ENCODE peak calls at places on chromosome 6, in six cellular contexts. Q is HepG2, J is fibroblast of lung, V is H9, A is astrocyte, X is neural progenitor cell. H is an unnamed sample.
A peak's percentile ranks its signal among the peaks of the same experiment; 100 is the strongest.

GRCh38 chr6:56729719-56730118 is 87.0 kb upstream of the DST start:
- DNase-seq in J (peak; percentile 90), V (no peak), Q (no peak), X (no peak), A (peak; percentile 86), H (no peak)

GRCh38 chr6:138514860-138515540 is 15.7 kb upstream of the NHSL1 start:
- DNase-seq in Q (no peak), V (no peak), A (no peak), J (no peak), X (peak; percentile 11), H (no peak)

GRCh38 chr6:47302043-47302442 is 7.7 kb downstream of the TNFRSF21 start:
- DNase-seq in Q (no peak), A (no peak), V (no peak), X (no peak), J (no peak), H (no peak)

GRCh38 chr6:20620043-20620442 is 85.8 kb downstream of the CDKAL1 start:
- DNase-seq in V (no peak), A (no peak), Q (no peak), X (no peak), J (peak; percentile 14), H (no peak)

GRCh38 chr6:72783035-72783434 is 161.2 kb downstream of the KCNQ5 start:
- DNase-seq in J (no peak), X (no peak), V (no peak), A (no peak), Q (no peak), H (no peak)

GRCh38 chr6:151300267-151300930 is 60.6 kb downstream of the AKAP12 start:
- DNase-seq in X (no peak), A (no peak), J (no peak), Q (no peak), V (no peak), H (no peak)

GRCh38 chr6:105882833-105883232 is 203.3 kb upstream of the PRDM1 start:
- DNase-seq in Q (no peak), J (peak; percentile 39), X (no peak), A (peak; percentile 39), V (no peak), H (no peak)

GRCh38 chr6:43926644-43927524 is 156.9 kb downstream of the VEGFA start:
- DNase-seq in X (peak; percentile 72), A (peak; percentile 90), V (peak; percentile 70), Q (peak; percentile 90), J (peak; percentile 93), H (no peak)

GRCh38 chr6:144379356-144379755 is 94.2 kb downstream of the UTRN start:
- DNase-seq in A (peak; percentile 42), J (peak; percentile 61), X (no peak), Q (no peak), V (no peak), H (no peak)

GRCh38 chr6:136470044-136470443 is 80.2 kb downstream of the MAP7 start:
- DNase-seq in X (no peak), Q (no peak), V (no peak), A (no peak), J (no peak), H (no peak)

GRCh38 chr6:159979136-159979874 is 10.4 kb downstream of the IGF2R start:
- DNase-seq in X (peak; percentile 48), J (peak; percentile 80), V (no peak), A (peak; percentile 74), Q (peak; percentile 82), H (peak; percentile 89)

GRCh38 chr6:44028767-44029166 is 98.5 kb downstream of the MRPL14 start:
- DNase-seq in Q (no peak), A (no peak), J (peak; percentile 59), V (no peak), X (no peak), H (no peak)

GRCh38 chr6:129279343-129280104 is 396.6 kb downstream of the LAMA2 start:
- DNase-seq in J (no peak), X (no peak), Q (no peak), A (no peak), V (no peak), H (no peak)

GRCh38 chr6:53673138-53673801 is 7.7 kb upstream of the KLHL31 start:
- DNase-seq in A (peak; percentile 69), X (no peak), J (peak; percentile 76), V (no peak), Q (peak; percentile 71), H (no peak)

GRCh38 chr6:31597006-31597405 is 4.2 kb upstream of the NCR3 start:
- DNase-seq in X (peak; percentile 40), A (no peak), Q (peak; percentile 61), V (no peak), J (peak; percentile 3), H (peak; percentile 87)

GRCh38 chr6:34095741-34096140 is 50.1 kb downstream of the GRM4 start:
- DNase-seq in X (no peak), J (no peak), Q (no peak), V (no peak), A (no peak), H (no peak)

GRCh38 chr6:4351857-4352669 is 216.7 kb upstream of the ECI2 start:
- DNase-seq in Q (no peak), V (no peak), J (peak; percentile 96), A (peak; percentile 94), X (peak; percentile 14), H (no peak)

GRCh38 chr6:100592929-100593328 is 128.2 kb upstream of the SIM1 start:
- DNase-seq in V (no peak), J (no peak), A (no peak), Q (no peak), X (no peak), H (no peak)

GRCh38 chr6:35181933-35182612 is 31.7 kb upstream of the SCUBE3 start:
- DNase-seq in V (peak; percentile 43), A (peak; percentile 66), Q (no peak), X (peak; percentile 32), J (peak; percentile 80), H (peak; percentile 60)

GRCh38 chr6:81026041-81026553 is 726.4 kb downstream of the TENT5A start:
- DNase-seq in Q (no peak), A (no peak), X (no peak), V (no peak), J (no peak), H (no peak)

GRCh38 chr6:157791461-157791860 is 31.6 kb upstream of the SNX9 start:
- DNase-seq in X (no peak), J (no peak), V (no peak), A (no peak), Q (no peak), H (no peak)

GRCh38 chr6:2970753-2971419 is 481 bp downstream of the SERPINB6 start:
- DNase-seq in Q (no peak), V (no peak), A (peak; percentile 42), J (peak; percentile 56), X (peak; percentile 64), H (no peak)

GRCh38 chr6:134196568-134197301 is 121.2 kb downstream of the SGK1 start:
- DNase-seq in X (no peak), A (peak; percentile 67), Q (no peak), V (no peak), J (peak; percentile 66), H (no peak)

GRCh38 chr6:100116409-100117194 is 122.6 kb upstream of the MCHR2 start:
- DNase-seq in A (peak; percentile 53), Q (peak; percentile 43), X (peak; percentile 74), V (peak; percentile 61), J (peak; percentile 66), H (peak; percentile 82)

GRCh38 chr6:35728663-35729348 is 8.0 kb upstream of the ARMC12 start:
- DNase-seq in Q (no peak), X (no peak), J (no peak), V (no peak), A (no peak), H (peak; percentile 56)

GRCh38 chr6:132698608-132699007 is 15.2 kb downstream of the VNN1 start:
- DNase-seq in X (no peak), V (no peak), A (no peak), Q (no peak), J (no peak), H (no peak)

GRCh38 chr6:164507197-164507957 is 802.0 kb downstream of the C6orf118 start:
- DNase-seq in V (no peak), A (no peak), J (no peak), Q (no peak), X (no peak), H (peak; percentile 73)

GRCh38 chr6:68911811-68912210 is 276.7 kb downstream of the ADGRB3 start:
- DNase-seq in J (no peak), V (no peak), Q (no peak), X (no peak), A (no peak), H (no peak)

GRCh38 chr6:138772596-138773176 is 883 bp upstream of the CCDC28A start:
- DNase-seq in Q (no peak), V (no peak), J (no peak), X (no peak), A (no peak), H (no peak)

GRCh38 chr6:129685640-129686031 is 24.3 kb downstream of the ARHGAP18 start:
- DNase-seq in Q (no peak), A (no peak), J (no peak), V (no peak), X (no peak), H (peak; percentile 48)

GRCh38 chr6:37182736-37183590 is 13.0 kb downstream of the PIM1 start:
- DNase-seq in J (no peak), X (no peak), V (no peak), A (no peak), Q (no peak), H (no peak)

GRCh38 chr6:18281564-18281963 is 17.2 kb upstream of the DEK start:
- DNase-seq in Q (no peak), V (no peak), J (no peak), A (no peak), X (no peak), H (no peak)
- H4K20me1 ChIP-seq in Q (no peaks in the 10 kb centered on the region), V (no peaks in the 10 kb centered on the region), J (no peaks in the 10 kb centered on the region), A (no peaks in the 10 kb centered on the region), X (no peaks in the 10 kb centered on the region), H (no peaks in the 10 kb centered on the region)

DNA sequence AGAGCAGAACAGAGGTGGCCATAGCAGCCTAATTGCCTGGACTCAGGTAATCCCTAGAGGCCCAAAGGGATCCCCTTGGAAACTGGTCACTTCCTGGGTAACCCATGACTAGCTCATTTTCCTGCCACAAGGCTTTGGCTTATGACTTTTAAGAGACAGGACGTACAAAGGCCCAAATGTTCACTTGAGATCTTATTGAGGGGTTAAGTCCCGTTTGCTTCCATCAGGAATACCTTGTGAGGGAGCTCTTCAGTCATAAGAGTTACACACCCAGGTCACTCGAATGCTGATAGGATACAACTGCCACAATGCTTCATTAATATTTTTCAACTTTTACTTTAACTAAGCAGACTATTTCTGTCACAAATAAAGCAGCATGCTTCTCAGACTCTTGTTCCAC is 51.7 kb downstream of the TMEM170B start:
- DNase-seq in Q (no peak), X (no peak), V (no peak), A (no peak), J (no peak), H (no peak)
- H3K27ac ChIP-seq in Q (no peak overlapping the region), X (no peak overlapping the region), V (no peak overlapping the region), A (peak overlapping the region; percentile 88), J (peak overlapping the region; percentile 88), H (no peak overlapping the region)

GRCh38 chr6:170278743-170279094 is 12.2 kb downstream of the DLL1 start:
- DNase-seq in A (no peak), Q (no peak), V (no peak), X (no peak), J (no peak), H (no peak)
- H3K4me2 ChIP-seq in A (no peak overlapping the region), Q (no peak overlapping the region), V (no peak overlapping the region), X (no peak overlapping the region), J (no peak overlapping the region), H (no peak overlapping the region)

DNA sequence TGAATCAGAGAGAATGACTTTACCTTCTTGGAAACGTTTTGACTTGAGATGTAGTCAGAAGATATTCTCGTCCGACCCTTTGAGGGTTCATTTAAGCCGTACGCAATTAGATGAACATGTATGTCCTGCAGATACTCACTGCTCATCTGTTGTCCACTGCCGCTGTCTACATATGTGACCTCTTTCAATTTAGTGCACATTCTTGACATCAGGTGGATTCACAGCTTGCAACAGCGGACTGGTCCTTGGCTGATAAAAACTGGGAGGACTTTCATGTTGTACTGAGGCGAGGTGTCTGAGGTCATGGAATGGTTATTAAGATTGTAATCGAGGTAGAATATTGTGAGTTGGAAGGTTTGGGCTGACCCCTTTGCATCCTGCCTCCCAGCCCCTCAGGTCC is 194.2 kb downstream of the JARID2 start:
- DNase-seq in Q (no peak), A (no peak), J (no peak), V (no peak), X (no peak), H (no peak)
- H4K20me1 ChIP-seq in Q (no peaks in the 10 kb centered on the region), A (peaks cover 88% of the 10 kb centered on the region), J (no peaks in the 10 kb centered on the region), V (no peaks in the 10 kb centered on the region), X (peaks cover 83% of the 10 kb centered on the region), H (peaks cover 43% of the 10 kb centered on the region)